ENCODE peak calls at places on chromosomes 3 and 15, in ten cellular contexts. V, B, J, U, R, O, C, T, N and I are unnamed samples. For H3K4me1, the result is how much of the 10 kb centered on the place peaks cover.

GRCh38 chr3:186882881-186883685 is 40.6 kb downstream of the ADIPOQ start:
- DNase-seq in O (peak), B (no peak), V (no peak), J (peak), N (no peak), T (no peak), R (no peak), U (no peak), C (peak), I (no peak)

GRCh38 chr3:120461416-120461815 is 10.6 kb upstream of the FSTL1 start:
- DNase-seq in T (no peak), C (no peak), N (no peak), O (no peak), V (no peak), B (no peak), J (no peak), R (no peak), U (no peak), I (no peak)

GRCh38 chr15:48681274-48681840 is 35.8 kb upstream of the FBN1 start:
- DNase-seq in T (no peak), C (no peak), O (peak), U (no peak), N (no peak), J (peak), R (no peak), B (no peak), V (no peak), I (no peak)

GRCh38 chr15:79824321-79824720 is 72.5 kb downstream of the MTHFS start:
- DNase-seq in N (no peak), C (no peak), R (no peak), U (no peak), V (no peak), O (no peak), T (no peak), B (no peak), J (no peak), I (no peak)

GRCh38 chr15:26665950-26666921 is 106.6 kb downstream of the GABRB3 start:
- DNase-seq in N (no peak), B (no peak), O (no peak), T (no peak), R (no peak), C (no peak), V (no peak), J (no peak), U (peak), I (no peak)

GRCh38 chr15:32656091-32656860 is 14.8 kb downstream of the SCG5 start:
- DNase-seq in C (no peak), O (no peak), U (no peak), V (no peak), N (no peak), T (no peak), B (no peak), J (no peak), R (no peak), I (no peak)

GRCh38 chr15:67415186-67415585 is 105.7 kb upstream of the C15orf61 start:
- DNase-seq in B (no peak), R (no peak), T (no peak), O (no peak), J (no peak), N (no peak), V (no peak), U (no peak), C (no peak), I (no peak)

GRCh38 chr15:99703603-99704443 is 29.4 kb downstream of the LYSMD4 start:
- DNase-seq in V (no peak), N (no peak), T (no peak), C (peak), B (peak), O (peak), R (no peak), U (peak), J (peak), I (no peak)

GRCh38 chr15:66456211-66456610 is 41.4 kb downstream of the SNAPC5 start:
- DNase-seq in J (no peak), B (no peak), N (no peak), U (no peak), O (no peak), V (no peak), R (no peak), T (no peak), C (no peak), I (no peak)

GRCh38 chr15:93029613-93030429 is 59.2 kb downstream of the RGMA start:
- DNase-seq in C (no peak), R (peak), B (no peak), J (peak), V (peak), N (peak), U (no peak), O (peak), T (peak), I (no peak)

GRCh38 chr3:39103324-39103693 is 4.1 kb downstream of the GORASP1 start:
- DNase-seq in U (peak), O (no peak), R (no peak), C (no peak), T (no peak), B (no peak), N (no peak), J (no peak), V (no peak), I (no peak)

GRCh38 chr3:152365126-152365525 is 96.4 kb downstream of the MBNL1 start:
- DNase-seq in B (no peak), N (no peak), J (no peak), O (no peak), C (no peak), V (no peak), R (no peak), T (no peak), U (no peak), I (no peak)

GRCh38 chr3:32821686-32822296 is 4.0 kb downstream of the TRIM71 start:
- DNase-seq in V (no peak), T (no peak), B (no peak), N (no peak), J (no peak), C (no peak), R (no peak), O (no peak), U (peak), I (peak)

GRCh38 chr15:78050851-78051250 is 26.7 kb downstream of the TBC1D2B start:
- DNase-seq in O (no peak), N (no peak), T (no peak), C (no peak), V (no peak), R (no peak), U (no peak), B (no peak), J (no peak), I (no peak)

GRCh38 chr15:57772223-57772957 is 65.9 kb downstream of the POLR2M start:
- DNase-seq in U (peak), J (no peak), C (no peak), B (no peak), T (no peak), O (peak), N (no peak), R (no peak), V (no peak), I (no peak)

GRCh38 chr3:194070634-194071409 is 65.1 kb upstream of the HES1 start:
- DNase-seq in V (peak), T (peak), N (peak), R (peak), B (peak), O (peak), C (no peak), J (peak), U (peak), I (peak)

GRCh38 chr3:107235923-107236315 is 141.3 kb upstream of the CCDC54 start:
- DNase-seq in J (peak), O (peak), C (peak), V (no peak), T (no peak), U (peak), B (peak), N (no peak), R (no peak), I (no peak)

GRCh38 chr3:140296796-140297352 is 361.9 kb downstream of the CLSTN2 start:
- DNase-seq in V (no peak), O (no peak), N (no peak), R (no peak), U (no peak), C (no peak), J (peak), T (no peak), B (no peak), I (no peak)

GRCh38 chr3:58013973-58014649 is 5.9 kb downstream of the FLNB start:
- DNase-seq in T (no peak), O (peak), U (no peak), V (peak), N (no peak), C (no peak), J (peak), R (peak), B (no peak), I (no peak)

GRCh38 chr15:56608140-56608778 is 125.0 kb downstream of the ZNF280D start:
- DNase-seq in T (no peak), O (no peak), C (no peak), V (no peak), R (no peak), J (no peak), U (no peak), B (no peak), N (no peak), I (no peak)

GRCh38 chr15:40397688-40398412 is 7.7 kb upstream of the IVD start:
- DNase-seq in R (no peak), V (no peak), O (no peak), C (no peak), U (no peak), J (no peak), N (peak), T (no peak), B (no peak), I (no peak)
- H3K4me3 ChIP-seq in R (no peak), V (no peak), O (no peak), C (no peak), U (no peak), J (no peak), N (no peak), T (no peak), B (no peak), I (no peak)

GRCh38 chr3:190058486-190059241 is 62.0 kb downstream of the P3H2 start:
- DNase-seq in C (no peak), R (no peak), T (peak), O (no peak), V (no peak), N (no peak), B (no peak), J (peak), U (no peak), I (no peak)
- H3K27ac ChIP-seq in C (peak), R (no peak), T (no peak), O (no peak), V (no peak), N (peak), B (no peak), J (peak), U (no peak), I (no peak)

DNA sequence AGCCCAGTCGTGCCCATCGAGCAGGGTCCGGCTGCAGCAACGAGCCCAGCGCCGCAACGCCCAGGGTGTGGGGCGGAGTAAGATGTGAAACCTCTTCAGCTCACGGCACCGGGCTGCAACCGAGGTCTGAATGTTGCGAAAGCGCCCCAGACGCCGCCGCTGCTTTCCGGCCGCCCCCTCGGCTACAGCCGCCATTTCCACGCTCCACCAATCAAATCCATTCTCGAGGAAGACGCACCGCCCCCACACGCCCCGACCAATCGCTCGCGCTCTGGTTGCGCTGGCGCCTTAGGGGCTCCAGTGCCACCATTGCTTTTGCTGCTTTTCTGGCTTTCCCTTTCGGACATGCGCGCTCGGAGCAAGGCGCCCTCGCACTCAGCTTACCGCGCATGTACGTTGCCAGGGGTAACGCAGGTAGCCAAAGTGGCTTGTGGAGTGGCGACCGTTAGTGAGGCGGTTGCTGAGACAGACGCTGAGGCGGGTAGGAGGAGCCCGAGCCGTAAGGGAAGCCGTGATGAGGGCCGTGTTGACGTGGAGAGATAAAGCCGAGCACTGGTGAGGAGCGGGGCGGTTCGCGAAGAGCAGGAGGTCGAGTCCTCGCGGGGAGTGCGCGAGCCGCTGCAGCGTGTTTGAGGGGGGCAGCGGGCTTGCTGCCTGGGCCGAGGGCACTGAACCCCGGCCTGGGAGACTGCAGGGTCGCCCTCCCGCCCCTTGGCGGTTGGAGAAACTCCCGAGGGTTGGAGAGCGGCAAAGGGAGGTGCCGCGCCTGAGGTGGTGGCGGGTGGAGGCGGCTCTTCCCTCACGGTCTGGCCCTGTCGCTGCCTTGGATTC is at the start of the genes IFT122 and MBD4:
- DNase-seq in T (peak), B (peak), U (peak), J (peak), O (peak), R (peak), N (peak), C (peak), V (peak), I (peak)
- H3K4me1 ChIP-seq in T (under half), B (under half), U (under half), J (under half), O (under half), R (under half), N (under half), C (under half), V (under half), I (half or more)

DNA sequence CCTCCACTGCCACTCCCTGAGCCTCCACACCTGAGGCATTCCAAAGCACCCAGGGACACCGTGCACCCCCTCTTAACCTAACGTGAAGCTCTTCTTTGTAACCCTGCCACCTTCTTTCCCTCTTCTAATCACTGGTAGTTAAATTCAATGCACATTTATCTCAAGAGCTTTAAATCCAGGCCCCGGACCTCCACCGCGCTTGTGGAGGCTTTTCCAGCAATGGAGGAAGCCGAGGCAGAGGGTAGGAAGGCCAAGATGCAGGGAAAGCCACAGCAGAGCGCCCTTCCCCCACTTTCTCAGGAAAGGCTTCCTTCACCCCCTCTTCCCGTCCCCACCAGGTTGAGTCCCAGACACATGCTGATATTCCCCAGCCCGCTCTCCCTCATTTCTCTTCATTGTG is 702 bp upstream of the ITGA11 start:
- DNase-seq in C (no peak), V (peak), U (no peak), B (no peak), O (no peak), J (no peak), R (no peak), T (peak), N (no peak), I (no peak)
- H3K4me3 ChIP-seq in C (no peak), V (no peak), U (peak), B (no peak), O (no peak), J (no peak), R (no peak), T (no peak), N (no peak), I (no peak)

DNA sequence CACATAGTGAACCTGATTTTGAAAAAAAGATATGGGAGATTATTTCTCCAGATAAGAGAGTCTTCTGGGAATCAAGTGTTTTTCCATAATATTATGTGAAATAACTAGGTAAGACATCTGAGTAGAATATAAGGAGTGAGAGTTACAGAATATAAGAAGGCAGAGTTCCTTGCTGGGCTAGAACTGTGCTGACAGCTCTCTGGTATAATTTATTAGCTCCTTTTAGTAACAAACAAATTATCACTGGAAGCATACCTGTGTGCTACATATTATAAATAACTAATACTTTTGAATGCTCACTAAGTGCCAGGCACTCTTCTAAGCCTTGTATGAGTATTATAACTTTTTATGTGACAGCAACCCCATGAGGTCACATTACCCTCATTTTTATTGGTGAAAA is 18.9 kb upstream of the TNFSF10 start:
- DNase-seq in C (no peak), R (no peak), N (no peak), J (no peak), O (no peak), B (no peak), V (no peak), T (no peak), U (no peak), I (no peak)
- H3K27ac ChIP-seq in C (no peak), R (peak), N (peak), J (no peak), O (no peak), B (no peak), V (no peak), T (no peak), U (no peak), I (no peak)

GRCh38 chr3:141414141-141414689 is 45.9 kb downstream of the ZBTB38 start:
- DNase-seq in T (no peak), R (no peak), C (no peak), B (peak), J (peak), N (no peak), U (no peak), O (no peak), V (no peak), I (no peak)
- H3K4me1 ChIP-seq in T (under half), R (under half), C (under half), B (half or more), J (under half), N (under half), U (under half), O (half or more), V (under half), I (half or more)

GRCh38 chr3:41339758-41340157 is 140.5 kb downstream of the CTNNB1 start:
- DNase-seq in J (no peak), N (no peak), V (no peak), O (no peak), T (no peak), U (no peak), C (no peak), B (no peak), R (no peak), I (no peak)

GRCh38 chr3:41334426-41334825 is 135.1 kb downstream of the CTNNB1 start:
- DNase-seq in C (no peak), O (no peak), T (no peak), J (no peak), N (no peak), R (no peak), B (no peak), V (no peak), U (peak), I (no peak)

DNA sequence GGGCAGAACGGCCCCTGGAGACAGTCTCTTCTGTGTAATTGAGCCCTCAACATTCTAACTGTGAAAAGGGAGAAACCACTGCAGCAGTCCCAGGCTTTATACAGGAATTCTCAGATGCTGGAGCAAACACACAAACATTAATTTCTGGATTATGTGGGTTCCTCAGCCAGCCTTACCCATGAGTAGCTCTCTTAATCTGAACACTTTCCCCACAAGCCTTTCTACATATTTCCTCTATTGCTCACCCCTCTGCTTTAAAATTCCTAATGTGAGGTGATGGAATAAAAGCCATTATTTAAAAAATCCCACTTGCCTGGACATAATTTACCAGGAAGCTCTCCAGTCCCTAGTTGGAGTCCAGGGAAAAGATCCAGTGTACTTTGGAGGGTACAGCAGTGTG is 139.0 kb downstream of the CTNNB1 start:
- DNase-seq in O (no peak), J (peak), T (no peak), V (no peak), U (no peak), R (no peak), C (no peak), B (no peak), N (no peak), I (no peak)
- H3K4me3 ChIP-seq in O (no peak), J (no peak), T (no peak), V (no peak), U (no peak), R (no peak), C (no peak), B (no peak), N (no peak), I (no peak)